ENCODE peak calls at places on chromosomes 2 and 18, in four cellular contexts. One of them, this sample, is unnamed.

GRCh38 chr2:223815884-223816570 is 21.4 kb downstream of the AP1S3 start:
- DNase-seq in stimulated activated CD4-positive, alpha-beta T cell treated with anti-CD3 and anti-CD28 coated beads, TNF-alpha, amount 100 ng/mL, for 1 hour: no peak
- DNase-seq in ELF-1: no peak
- DNase-seq in NCI-H2081: no peak
- DNase-seq in this sample: no peak

GRCh38 chr18:8997634-8998033 is 104.9 kb upstream of the NDUFV2 start:
- DNase-seq in stimulated activated CD4-positive, alpha-beta T cell treated with anti-CD3 and anti-CD28 coated beads, TNF-alpha, amount 100 ng/mL, for 1 hour: no peak
- DNase-seq in ELF-1: no peak
- DNase-seq in NCI-H2081: no peak
- DNase-seq in this sample: no peak

GRCh38 chr2:70719231-70719630 is 48.8 kb downstream of the ADD2 start:
- DNase-seq in stimulated activated CD4-positive, alpha-beta T cell treated with anti-CD3 and anti-CD28 coated beads, TNF-alpha, amount 100 ng/mL, for 1 hour: no peak
- DNase-seq in ELF-1: no peak
- DNase-seq in NCI-H2081: no peak
- DNase-seq in this sample: no peak

GRCh38 chr18:52220062-52220591 is 119.9 kb upstream of the DCC start:
- DNase-seq in stimulated activated CD4-positive, alpha-beta T cell treated with anti-CD3 and anti-CD28 coated beads, TNF-alpha, amount 100 ng/mL, for 1 hour: no peak
- DNase-seq in ELF-1: no peak
- DNase-seq in NCI-H2081: no peak
- DNase-seq in this sample: no peak

GRCh38 chr2:229071292-229071976 is 199.7 kb downstream of the PID1 start:
- DNase-seq in stimulated activated CD4-positive, alpha-beta T cell treated with anti-CD3 and anti-CD28 coated beads, TNF-alpha, amount 100 ng/mL, for 1 hour: no peak
- DNase-seq in ELF-1: no peak
- DNase-seq in NCI-H2081: peak
- DNase-seq in this sample: no peak

GRCh38 chr18:59084286-59084779 is 55.4 kb upstream of the SEC11C start:
- DNase-seq in stimulated activated CD4-positive, alpha-beta T cell treated with anti-CD3 and anti-CD28 coated beads, TNF-alpha, amount 100 ng/mL, for 1 hour: peak
- DNase-seq in ELF-1: peak
- DNase-seq in NCI-H2081: peak
- DNase-seq in this sample: peak

GRCh38 chr2:25623361-25623760 is 50.0 kb downstream of the DTNB start:
- DNase-seq in stimulated activated CD4-positive, alpha-beta T cell treated with anti-CD3 and anti-CD28 coated beads, TNF-alpha, amount 100 ng/mL, for 1 hour: no peak
- DNase-seq in ELF-1: no peak
- DNase-seq in NCI-H2081: no peak
- DNase-seq in this sample: no peak

GRCh38 chr2:79585701-79586428 is 73.0 kb downstream of the CTNNA2 start:
- DNase-seq in stimulated activated CD4-positive, alpha-beta T cell treated with anti-CD3 and anti-CD28 coated beads, TNF-alpha, amount 100 ng/mL, for 1 hour: no peak
- DNase-seq in ELF-1: no peak
- DNase-seq in NCI-H2081: no peak
- DNase-seq in this sample: no peak

GRCh38 chr2:150075831-150076230 is 411.6 kb downstream of the RND3 start:
- DNase-seq in stimulated activated CD4-positive, alpha-beta T cell treated with anti-CD3 and anti-CD28 coated beads, TNF-alpha, amount 100 ng/mL, for 1 hour: no peak
- DNase-seq in ELF-1: no peak
- DNase-seq in NCI-H2081: no peak
- DNase-seq in this sample: no peak

GRCh38 chr2:127174977-127175376 is 45.1 kb downstream of the CYP27C1 start:
- DNase-seq in stimulated activated CD4-positive, alpha-beta T cell treated with anti-CD3 and anti-CD28 coated beads, TNF-alpha, amount 100 ng/mL, for 1 hour: no peak
- DNase-seq in ELF-1: peak
- DNase-seq in NCI-H2081: no peak
- DNase-seq in this sample: no peak